ENCODE peak calls at places on chromosomes 11 and 22, in eight cellular contexts. X, G, R, Y, Z, N, S and V are unnamed samples.

GRCh38 chr11:66216911-66217310 is 51.5 kb upstream of the RAB1B start:
- DNase-seq in Y (no peak), S (peak; percentile 43), X (no peak), R (no peak), N (no peak), Z (no peak), G (no peak), V (no peak)

GRCh38 chr22:37284126-37284806 is 2.0 kb downstream of the CYTH4 start:
- DNase-seq in Z (no peak), G (no peak), S (no peak), R (no peak), N (no peak), Y (no peak), X (no peak), V (no peak)

GRCh38 chr22:43974028-43974545 is 18.8 kb downstream of the SAMM50 start:
- DNase-seq in X (no peak), R (no peak), G (no peak), Z (no peak), N (no peak), Y (no peak), S (no peak), V (no peak)

GRCh38 chr11:29173660-29174062 is 843.2 kb downstream of the KCNA4 start:
- DNase-seq in Z (no peak), X (no peak), R (no peak), N (no peak), S (no peak), Y (no peak), G (no peak), V (no peak)

GRCh38 chr22:30313527-30314385 is 13.0 kb downstream of the TBC1D10A start:
- DNase-seq in X (no peak), G (no peak), Y (no peak), S (no peak), N (no peak), R (no peak), Z (no peak), V (no peak)

GRCh38 chr22:27573280-27573711 is 228.3 kb downstream of the MN1 start:
- DNase-seq in R (no peak), N (no peak), Y (no peak), S (no peak), X (no peak), Z (no peak), G (no peak), V (no peak)

GRCh38 chr22:35183917-35184316 is 73.4 kb upstream of the HMGXB4 start:
- DNase-seq in X (no peak), S (no peak), Y (no peak), N (no peak), R (no peak), Z (no peak), G (no peak), V (no peak)

GRCh38 chr11:90468923-90469322 is 246.1 kb upstream of the CHORDC1 start:
- DNase-seq in Z (no peak), N (no peak), Y (no peak), X (no peak), R (no peak), G (no peak), S (no peak), V (no peak)

GRCh38 chr22:42064629-42065028 is 6.0 kb downstream of the NAGA start:
- DNase-seq in Z (no peak), X (no peak), Y (no peak), N (no peak), S (no peak), G (no peak), R (no peak), V (no peak)

GRCh38 chr11:83319346-83319745 is 33.2 kb upstream of the CCDC90B start:
- DNase-seq in X (no peak), G (no peak), Y (no peak), N (no peak), Z (no peak), R (no peak), S (no peak), V (no peak)